ENCODE peak calls at places on chromosomes 16 and 17, in nine cellular contexts. P is kidney; G is endothelial cell of umbilical vein; S is neuronal stem cell; J is aorta; A is heart right ventricle; D is pancreas; H is thoracic aorta; E is effector memory CD4-positive, alpha-beta T cell. V is an unnamed sample.
A peak's percentile ranks its signal among the peaks of the same experiment; 100 is the strongest.

GRCh38 chr17:3818786-3819185 is 17.8 kb upstream of the ITGAE start:
- DNase-seq in P (no peak), G (peak; percentile 88), S (no peak), J (no peak), A (no peak), D (no peak), H (no peak), E (no peak), V (no peak)

GRCh38 chr16:49931931-49932330 is 76.0 kb upstream of the ZNF423 start:
- DNase-seq in P (no peak), G (no peak), S (no peak), J (no peak), A (no peak), D (no peak), H (no peak), E (no peak), V (no peak)

GRCh38 chr17:19418312-19418992 is 7.4 kb downstream of the RNF112 start:
- DNase-seq in P (no peak), G (peak; percentile 24), S (no peak), J (peak; percentile 65), A (no peak), D (no peak), H (no peak), E (no peak), V (no peak)

GRCh38 chr17:238071-238963 is 56.9 kb upstream of the DOC2B start:
- DNase-seq in P (peak; percentile 27), G (no peak), S (no peak), J (no peak), A (no peak), D (no peak), H (no peak), E (no peak), V (no peak)

GRCh38 chr16:566475-567361 is at the start of gene NHLRC4:
- DNase-seq in P (no peak), G (peak; percentile 65), S (no peak), J (peak; percentile 86), A (peak; percentile 87), D (no peak), H (no peak), E (peak; percentile 25), V (peak; percentile 85)

GRCh38 chr16:3690470-3690918 is 26.8 kb downstream of the TRAP1 start:
- DNase-seq in P (peak; percentile 96), G (peak; percentile 94), S (peak; percentile 67), J (peak; percentile 93), A (peak; percentile 92), D (peak; percentile 81), H (peak; percentile 71), E (peak; percentile 68), V (peak; percentile 90)

GRCh38 chr17:56809820-56810179 is 23.9 kb downstream of the C17orf67 start:
- DNase-seq in P (no peak), G (no peak), S (no peak), J (no peak), A (no peak), D (no peak), H (no peak), E (no peak), V (no peak)

GRCh38 chr16:19400709-19401108 is 17.0 kb upstream of the TMC5 start:
- DNase-seq in P (no peak), G (no peak), S (no peak), J (no peak), A (no peak), D (no peak), H (no peak), E (no peak), V (no peak)

GRCh38 chr17:76272541-76273434 is 7.6 kb downstream of the UBALD2 start:
- DNase-seq in P (peak; percentile 84), G (no peak), S (no peak), J (no peak), A (no peak), D (no peak), H (no peak), E (no peak), V (peak; percentile 79)

GRCh38 chr16:14958970-14959369 is 15.9 kb upstream of the PDXDC1 start:
- DNase-seq in P (no peak), G (no peak), S (no peak), J (no peak), A (no peak), D (no peak), H (no peak), E (no peak), V (no peak)

GRCh38 chr16:55703003-55704001 is 47.5 kb downstream of the SLC6A2 start:
- DNase-seq in P (no peak), G (peak; percentile 66), S (peak; percentile 38), J (no peak), A (peak; percentile 46), D (no peak), H (no peak), E (no peak), V (no peak)

GRCh38 chr17:76336756-76337412 is 16.8 kb downstream of the PRPSAP1 start:
- DNase-seq in P (no peak), G (no peak), S (peak; percentile 24), J (no peak), A (no peak), D (no peak), H (no peak), E (no peak), V (peak; percentile 21)

GRCh38 chr16:10922328-10923145 is 19.7 kb downstream of the DEXI start:
- DNase-seq in P (no peak), G (no peak), S (no peak), J (peak; percentile 87), A (peak; percentile 69), D (no peak), H (peak; percentile 82), E (no peak), V (no peak)

GRCh38 chr16:56372013-56372634 is 53.2 kb downstream of the AMFR start:
- DNase-seq in P (no peak), G (no peak), S (no peak), J (no peak), A (no peak), D (no peak), H (no peak), E (no peak), V (no peak)

GRCh38 chr17:38419508-38419981 is 8.7 kb upstream of the ARHGAP23 start:
- DNase-seq in P (no peak), G (no peak), S (no peak), J (no peak), A (no peak), D (no peak), H (no peak), E (no peak), V (no peak)

GRCh38 chr17:16584273-16584995 is 15.4 kb upstream of the ZNF287 start:
- DNase-seq in P (peak; percentile 97), G (peak; percentile 89), S (peak; percentile 78), J (peak; percentile 95), A (peak; percentile 95), D (peak; percentile 92), H (peak; percentile 64), E (peak; percentile 89), V (peak; percentile 96)
- H3K9me3 ChIP-seq in P (no peaks in the 10 kb centered on the region), G (no peaks in the 10 kb centered on the region), S (peaks cover 13% of the 10 kb centered on the region), J (no peaks in the 10 kb centered on the region), A (no peaks in the 10 kb centered on the region), D (no peaks in the 10 kb centered on the region), H (no peaks in the 10 kb centered on the region), E (no peaks in the 10 kb centered on the region), V (no peaks in the 10 kb centered on the region)

DNA sequence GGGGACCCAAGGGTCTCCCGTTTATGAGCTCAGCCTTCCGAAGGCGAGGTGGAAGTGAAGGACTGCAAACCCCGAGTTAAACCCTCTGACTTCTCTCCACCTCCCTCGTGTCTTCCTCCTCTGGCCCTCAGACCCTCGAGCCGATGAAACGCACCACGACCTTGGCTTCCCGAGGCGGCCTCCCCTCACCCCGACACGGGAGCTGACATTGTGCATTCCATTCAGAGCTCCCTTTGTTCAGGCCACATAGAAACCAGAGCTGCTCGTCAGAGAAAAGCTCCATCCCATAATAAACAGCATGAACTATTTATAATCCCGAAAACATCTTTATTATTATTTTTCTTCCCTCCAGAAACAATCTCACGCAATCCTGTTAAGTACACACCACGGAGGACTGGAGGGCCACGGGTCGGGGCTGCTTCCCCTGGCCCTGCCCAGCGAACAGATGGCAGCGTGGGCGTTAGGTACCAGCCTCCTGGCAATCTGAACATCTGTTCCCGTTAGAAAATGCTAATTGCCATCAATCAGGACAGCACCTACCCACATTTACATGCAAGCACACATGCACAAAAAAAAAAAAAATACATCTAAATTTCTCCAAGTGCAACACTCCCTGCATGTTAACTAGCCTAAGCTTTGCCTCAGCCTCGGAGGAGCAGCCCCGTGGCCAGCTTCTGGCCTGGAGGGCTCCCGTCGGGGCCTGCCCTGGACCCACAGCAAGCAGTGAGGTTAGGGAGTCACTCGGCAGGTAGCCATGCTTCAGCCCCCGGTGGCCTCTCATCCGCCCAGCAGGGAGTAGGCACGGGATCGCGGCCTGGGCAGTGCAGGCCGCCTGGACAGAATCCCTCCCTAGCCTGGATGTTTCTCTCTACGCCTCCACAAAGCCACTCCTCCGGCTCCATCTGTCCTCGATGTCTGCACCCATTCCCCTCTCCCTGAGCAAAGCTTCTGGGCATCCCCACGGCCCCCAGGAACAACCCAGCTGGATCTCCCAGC is 145.5 kb downstream of the RBFOX3 start:
- DNase-seq in P (no peak), G (no peak), S (no peak), J (no peak), A (no peak), D (no peak), H (no peak), E (no peak), V (no peak)
- H3K4me3 ChIP-seq in P (no peak overlapping the region), G (no peak overlapping the region), S (no peak overlapping the region), J (no peak overlapping the region), A (no peak overlapping the region), D (no peak overlapping the region), H (no peak overlapping the region), E (no peak overlapping the region), V (no peak overlapping the region)

GRCh38 chr16:25895371-25895770 is 203.6 kb downstream of the HS3ST4 start:
- DNase-seq in P (no peak), G (no peak), S (no peak), J (no peak), A (no peak), D (no peak), H (no peak), E (no peak), V (no peak)
- H3K9me3 ChIP-seq in P (no peaks in the 10 kb centered on the region), G (peaks cover 7% of the 10 kb centered on the region), S (no peaks in the 10 kb centered on the region), J (no peaks in the 10 kb centered on the region), A (no peaks in the 10 kb centered on the region), D (no peaks in the 10 kb centered on the region), H (no peaks in the 10 kb centered on the region), E (no peaks in the 10 kb centered on the region), V (no peaks in the 10 kb centered on the region)

GRCh38 chr16:57539072-57539796 is 2.9 kb upstream of the CCDC102A start:
- DNase-seq in P (no peak), G (no peak), S (no peak), J (no peak), A (peak; percentile 1), D (no peak), H (no peak), E (no peak), V (no peak)
- H3K4me3 ChIP-seq in P (no peak overlapping the region), G (no peak overlapping the region), S (no peak overlapping the region), J (no peak overlapping the region), A (no peak overlapping the region), D (no peak overlapping the region), H (no peak overlapping the region), E (no peak overlapping the region), V (no peak overlapping the region)

GRCh38 chr17:72507370-72507769 is 386.6 kb downstream of the SOX9 start:
- DNase-seq in P (no peak), G (no peak), S (no peak), J (no peak), A (no peak), D (no peak), H (no peak), E (no peak), V (no peak)
- H3K9me3 ChIP-seq in P (no peaks in the 10 kb centered on the region), G (peaks cover 2% of the 10 kb centered on the region), S (no peaks in the 10 kb centered on the region), J (no peaks in the 10 kb centered on the region), A (no peaks in the 10 kb centered on the region), D (no peaks in the 10 kb centered on the region), H (no peaks in the 10 kb centered on the region), E (no peaks in the 10 kb centered on the region), V (no peaks in the 10 kb centered on the region)